ENCODE peak calls at places on chromosomes 3 and 15, in four cellular contexts. One of them, this sample, is unnamed.

GRCh38 chr3:193665370-193665989 is 72.5 kb downstream of the OPA1 start:
- DNase-seq in HepG2: peak; percentile 25
- DNase-seq in GM12878: no peak
- DNase-seq in H1: no peak
- DNase-seq in this sample: no peak

GRCh38 chr15:41281236-41281635 is 50.2 kb downstream of the CHP1 start:
- DNase-seq in H1: no peak
- DNase-seq in GM12878: no peak
- DNase-seq in HepG2: peak; percentile 37
- DNase-seq in this sample: no peak

GRCh38 chr15:56099311-56099710 is 105.9 kb upstream of the NEDD4 start:
- DNase-seq in HepG2: no peak
- DNase-seq in H1: no peak
- DNase-seq in GM12878: no peak
- DNase-seq in this sample: no peak

GRCh38 chr15:31400222-31400927 is 73.7 kb downstream of the KLF13 start:
- DNase-seq in HepG2: no peak
- DNase-seq in GM12878: no peak
- DNase-seq in H1: no peak
- DNase-seq in this sample: no peak

GRCh38 chr3:120795017-120795648 is 52.6 kb downstream of the GTF2E1 start:
- DNase-seq in GM12878: peak; percentile 51
- DNase-seq in HepG2: peak; percentile 73
- DNase-seq in H1: peak; percentile 70
- DNase-seq in this sample: peak; percentile 77

GRCh38 chr15:61069369-61070075 is 159.6 kb downstream of the RORA start:
- DNase-seq in HepG2: no peak
- DNase-seq in H1: no peak
- DNase-seq in GM12878: no peak
- DNase-seq in this sample: no peak

GRCh38 chr3:170792511-170792910 is 77.5 kb downstream of the RPL22L1 start:
- DNase-seq in HepG2: no peak
- DNase-seq in GM12878: no peak
- DNase-seq in H1: no peak
- DNase-seq in this sample: no peak

GRCh38 chr3:194472290-194472920 is 14.4 kb downstream of the ATP13A3 start:
- DNase-seq in HepG2: peak; percentile 58
- DNase-seq in GM12878: no peak
- DNase-seq in H1: no peak
- DNase-seq in this sample: peak; percentile 67

GRCh38 chr3:160928183-160928718 is 172.2 kb downstream of the PPM1L start:
- DNase-seq in HepG2: no peak
- DNase-seq in GM12878: no peak
- DNase-seq in H1: no peak
- DNase-seq in this sample: peak; percentile 7

GRCh38 chr3:178146406-178146831 is 389.8 kb upstream of the KCNMB2 start:
- DNase-seq in GM12878: no peak
- DNase-seq in HepG2: no peak
- DNase-seq in H1: no peak
- DNase-seq in this sample: no peak

GRCh38 chr3:101193957-101194356 is 126.4 kb downstream of the IMPG2 start:
- DNase-seq in H1: no peak
- DNase-seq in GM12878: no peak
- DNase-seq in HepG2: no peak
- DNase-seq in this sample: no peak

GRCh38 chr3:13352621-13353131 is 67.4 kb downstream of the NUP210 start:
- DNase-seq in H1: no peak
- DNase-seq in HepG2: no peak
- DNase-seq in GM12878: no peak
- DNase-seq in this sample: peak; percentile 92

GRCh38 chr3:72744330-72744729 is 103.9 kb downstream of the SHQ1 start:
- DNase-seq in HepG2: peak; percentile 56
- DNase-seq in H1: no peak
- DNase-seq in GM12878: no peak
- DNase-seq in this sample: peak; percentile 62

GRCh38 chr3:133377396-133377795 is 22.5 kb upstream of the BFSP2 start:
- DNase-seq in H1: no peak
- DNase-seq in HepG2: peak; percentile 28
- DNase-seq in GM12878: no peak
- DNase-seq in this sample: peak; percentile 24

GRCh38 chr3:144942093-144942492 is 970.5 kb downstream of the DIPK2A start:
- DNase-seq in H1: no peak
- DNase-seq in HepG2: no peak
- DNase-seq in GM12878: no peak
- DNase-seq in this sample: no peak

GRCh38 chr3:170598091-170598502 is 12.2 kb upstream of the SLC7A14 start:
- DNase-seq in HepG2: peak; percentile 61
- DNase-seq in GM12878: no peak
- DNase-seq in H1: no peak
- DNase-seq in this sample: no peak

GRCh38 chr3:16183601-16184270 is 9.3 kb downstream of the GALNT15 start:
- DNase-seq in H1: no peak
- DNase-seq in GM12878: no peak
- DNase-seq in HepG2: no peak
- DNase-seq in this sample: no peak

GRCh38 chr3:156643729-156644389 is 30.5 kb upstream of the TIPARP start:
- DNase-seq in HepG2: no peak
- DNase-seq in H1: no peak
- DNase-seq in GM12878: peak; percentile 76
- DNase-seq in this sample: peak; percentile 17

GRCh38 chr3:4755566-4755965 is 223.7 kb upstream of the BHLHE40 start:
- DNase-seq in GM12878: no peak
- DNase-seq in H1: no peak
- DNase-seq in HepG2: no peak
- DNase-seq in this sample: no peak

GRCh38 chr3:15558581-15558980 is 37.1 kb upstream of the COLQ start:
- DNase-seq in HepG2: no peak
- DNase-seq in H1: no peak
- DNase-seq in GM12878: no peak
- DNase-seq in this sample: no peak

GRCh38 chr15:85532689-85533088 is 152.3 kb downstream of the AKAP13 start:
- DNase-seq in GM12878: no peak
- DNase-seq in H1: no peak
- DNase-seq in HepG2: no peak
- DNase-seq in this sample: no peak

GRCh38 chr3:187208159-187208558 is 10.9 kb downstream of the RTP1 start:
- DNase-seq in H1: no peak
- DNase-seq in HepG2: no peak
- DNase-seq in GM12878: no peak
- DNase-seq in this sample: no peak

GRCh38 chr15:50880651-50881114 is 27.8 kb upstream of the AP4E1 start:
- DNase-seq in GM12878: peak; percentile 54
- DNase-seq in H1: no peak
- DNase-seq in HepG2: no peak
- DNase-seq in this sample: no peak

GRCh38 chr3:127768346-127769008 is 53.8 kb downstream of the MGLL start:
- DNase-seq in H1: no peak
- DNase-seq in GM12878: no peak
- DNase-seq in HepG2: no peak
- DNase-seq in this sample: no peak

GRCh38 chr3:157201648-157202278 is 41.8 kb upstream of the CCNL1 start:
- DNase-seq in H1: no peak
- DNase-seq in HepG2: peak; percentile 29
- DNase-seq in GM12878: no peak
- DNase-seq in this sample: peak; percentile 55

GRCh38 chr15:87628311-87628710 is 628.2 kb downstream of the NTRK3 start:
- DNase-seq in GM12878: no peak
- DNase-seq in HepG2: no peak
- DNase-seq in H1: no peak
- DNase-seq in this sample: no peak

GRCh38 chr15:78988361-78988911 is 43.6 kb upstream of the CTSH start:
- DNase-seq in HepG2: peak; percentile 97
- DNase-seq in H1: no peak
- DNase-seq in GM12878: peak; percentile 63
- DNase-seq in this sample: no peak

GRCh38 chr15:87582169-87582568 is 674.4 kb downstream of the NTRK3 start:
- DNase-seq in H1: no peak
- DNase-seq in HepG2: no peak
- DNase-seq in GM12878: no peak
- DNase-seq in this sample: no peak

DNA sequence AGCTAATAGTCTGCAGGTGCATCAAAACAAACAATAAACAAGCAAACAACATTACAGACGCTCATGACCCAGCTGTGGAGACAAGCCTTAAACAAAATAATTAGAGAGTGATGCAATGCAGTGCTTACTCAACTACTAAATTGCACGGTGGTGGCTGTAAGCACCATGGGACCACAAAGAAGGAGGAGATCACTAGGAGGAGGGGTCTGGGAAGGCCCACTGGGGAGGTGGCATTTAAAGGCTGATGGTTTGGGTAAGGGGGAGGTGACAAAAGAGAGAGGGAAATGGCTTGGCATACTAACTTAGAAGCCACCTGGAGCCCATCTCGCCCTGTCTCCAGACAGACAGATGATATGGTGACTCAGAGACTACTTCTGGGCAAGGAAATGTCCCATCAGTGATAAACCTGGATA is 516.7 kb downstream of the FOXP1 start:
- DNase-seq in H1: no peak
- DNase-seq in GM12878: no peak
- DNase-seq in HepG2: no peak
- DNase-seq in this sample: no peak
- TF ChIP-seq USF2 in H1: no peak
- TF ChIP-seq USF2 in GM12878: no peak
- TF ChIP-seq USF2 in HepG2: no peak
- TF ChIP-seq USF2 in this sample: no peak

GRCh38 chr3:36206936-36207620 is 173.2 kb upstream of the STAC start:
- DNase-seq in H1: no peak
- DNase-seq in GM12878: no peak
- DNase-seq in HepG2: no peak
- DNase-seq in this sample: no peak
- TF ChIP-seq ZNF274 in H1: no peak
- TF ChIP-seq ZNF274 in GM12878: no peak
- TF ChIP-seq ZNF274 in HepG2: no peak
- TF ChIP-seq ZNF274 in this sample: no peak

GRCh38 chr3:113629941-113630340 is 66.5 kb downstream of the USF3 start:
- DNase-seq in H1: no peak
- DNase-seq in HepG2: no peak
- DNase-seq in GM12878: no peak
- DNase-seq in this sample: no peak
- TF ChIP-seq SIN3A in H1: no peak
- TF ChIP-seq SIN3A in HepG2: no peak
- TF ChIP-seq SIN3A in GM12878: no peak
- TF ChIP-seq SIN3A in this sample: no peak

GRCh38 chr3:65436580-65436979 is 602.1 kb downstream of the MAGI1 start:
- DNase-seq in H1: no peak
- DNase-seq in HepG2: peak; percentile 5
- DNase-seq in GM12878: no peak
- DNase-seq in this sample: no peak
- TF ChIP-seq USF2 in H1: no peak
- TF ChIP-seq USF2 in HepG2: no peak
- TF ChIP-seq USF2 in GM12878: no peak
- TF ChIP-seq USF2 in this sample: no peak

GRCh38 chr15:92839696-92840095 is 60.4 kb upstream of the CHD2 start:
- DNase-seq in GM12878: no peak
- DNase-seq in HepG2: no peak
- DNase-seq in H1: no peak
- DNase-seq in this sample: no peak
- TF ChIP-seq ZNF274 in GM12878: no peak
- TF ChIP-seq ZNF274 in HepG2: no peak
- TF ChIP-seq ZNF274 in H1: no peak
- TF ChIP-seq ZNF274 in this sample: no peak